ENCODE peak calls at places on chromosome 9, in seven cellular contexts. S is mucosa of descending colon, E is IMR-90, K is astrocyte of the spinal cord, F is activated B cell treated with CpG ODN at 0.5 μM for 24 hours, V is GM23338, P is astrocyte. Z is an unnamed sample.

GRCh38 chr9:127084071-127085039 is 38.1 kb downstream of the ANGPTL2 start:
- DNase-seq in S (no peak), E (no peak), K (no peak), F (no peak), V (no peak), P (no peak), Z (no peak)

GRCh38 chr9:125749951-125750655 is 2.9 kb downstream of the PBX3 start:
- DNase-seq in S (no peak), E (peak), K (peak), F (no peak), V (no peak), P (no peak), Z (no peak)

GRCh38 chr9:88922091-88922490 is 69.2 kb upstream of the S1PR3 start:
- DNase-seq in S (peak), E (no peak), K (no peak), F (no peak), V (no peak), P (no peak), Z (no peak)

GRCh38 chr9:114505187-114506081 is at the start of gene WHRN:
- DNase-seq in S (peak), E (peak), K (peak), F (peak), V (peak), P (peak), Z (peak)

GRCh38 chr9:133067006-133067405 is 5.2 kb downstream of the CEL start:
- DNase-seq in S (no peak), E (no peak), K (no peak), F (no peak), V (no peak), P (no peak), Z (no peak)

GRCh38 chr9:110828148-110828730 is 159.6 kb downstream of the MUSK start:
- DNase-seq in S (peak), E (peak), K (peak), F (no peak), V (peak), P (peak), Z (no peak)

GRCh38 chr9:123343428-123344272 is 12.3 kb upstream of the CRB2 start:
- DNase-seq in S (no peak), E (no peak), K (no peak), F (peak), V (no peak), P (peak), Z (no peak)

GRCh38 chr9:128627906-128628305 is 28.7 kb downstream of the DYNC2I2 start:
- DNase-seq in S (no peak), E (no peak), K (no peak), F (no peak), V (no peak), P (no peak), Z (peak)

GRCh38 chr9:137277329-137278041 is at the start of gene TOR4A:
- DNase-seq in S (peak), E (peak), K (peak), F (peak), V (peak), P (peak), Z (peak)

GRCh38 chr9:113593682-113594281 is 130.3 kb downstream of the RGS3 start:
- DNase-seq in S (peak), E (peak), K (peak), F (no peak), V (peak), P (peak), Z (no peak)

GRCh38 chr9:95317893-95318211 is 343 bp upstream of the FANCC start:
- DNase-seq in S (no peak), E (no peak), K (no peak), F (no peak), V (no peak), P (no peak), Z (no peak)

GRCh38 chr9:31590091-31590490 is 794.4 kb upstream of the ACO1 start:
- DNase-seq in S (no peak), E (no peak), K (peak), F (no peak), V (no peak), P (peak), Z (no peak)

GRCh38 chr9:135848341-135849047 is 58.9 kb downstream of the CAMSAP1 start:
- DNase-seq in S (no peak), E (no peak), K (no peak), F (no peak), V (no peak), P (no peak), Z (no peak)

GRCh38 chr9:105842023-105842644 is 147.8 kb downstream of the TMEM38B start:
- DNase-seq in S (peak), E (peak), K (peak), F (no peak), V (peak), P (peak), Z (no peak)

GRCh38 chr9:89468271-89468960 is 29.5 kb downstream of the SEMA4D start:
- DNase-seq in S (no peak), E (no peak), K (no peak), F (no peak), V (no peak), P (no peak), Z (no peak)

GRCh38 chr9:107176701-107177100 is 106.4 kb upstream of the RAD23B start:
- DNase-seq in S (no peak), E (peak), K (no peak), F (no peak), V (peak), P (no peak), Z (no peak)

GRCh38 chr9:5566054-5566618 is 55.8 kb downstream of the PDCD1LG2 start:
- DNase-seq in S (no peak), E (no peak), K (no peak), F (no peak), V (no peak), P (no peak), Z (no peak)

GRCh38 chr9:129495422-129496186 is 125.3 kb downstream of the C9orf50 start:
- DNase-seq in S (peak), E (peak), K (peak), F (peak), V (peak), P (peak), Z (peak)

GRCh38 chr9:98568234-98568922 is 140.4 kb downstream of the GABBR2 start:
- DNase-seq in S (no peak), E (no peak), K (no peak), F (no peak), V (no peak), P (no peak), Z (no peak)

GRCh38 chr9:5421163-5421562 is 16.6 kb downstream of the PLGRKT start:
- DNase-seq in S (no peak), E (no peak), K (no peak), F (no peak), V (no peak), P (no peak), Z (no peak)

GRCh38 chr9:115849679-115850412 is 303.7 kb upstream of the PAPPA start:
- DNase-seq in S (peak), E (peak), K (peak), F (no peak), V (no peak), P (no peak), Z (no peak)

GRCh38 chr9:91443994-91444392 is 20.4 kb upstream of the NFIL3 start:
- DNase-seq in S (no peak), E (no peak), K (no peak), F (no peak), V (no peak), P (no peak), Z (no peak)

GRCh38 chr9:7780261-7780988 is 19.2 kb downstream of the DMAC1 start:
- DNase-seq in S (no peak), E (peak), K (peak), F (no peak), V (no peak), P (peak), Z (no peak)

GRCh38 chr9:136255896-136256890 is 10.6 kb upstream of the QSOX2 start:
- DNase-seq in S (no peak), E (no peak), K (no peak), F (no peak), V (no peak), P (no peak), Z (no peak)

GRCh38 chr9:109652971-109653370 is 127.0 kb upstream of the PALM2AKAP2 start:
- DNase-seq in S (no peak), E (peak), K (peak), F (no peak), V (peak), P (peak), Z (no peak)

GRCh38 chr9:16625106-16625505 is 245.4 kb downstream of the BNC2 start:
- DNase-seq in S (no peak), E (no peak), K (no peak), F (no peak), V (no peak), P (no peak), Z (no peak)

GRCh38 chr9:126412945-126413344 is 86.3 kb downstream of the MVB12B start:
- DNase-seq in S (no peak), E (no peak), K (no peak), F (no peak), V (no peak), P (no peak), Z (no peak)

GRCh38 chr9:68961587-68961986 is 52.3 kb downstream of the PRKACG start:
- DNase-seq in S (no peak), E (no peak), K (no peak), F (no peak), V (no peak), P (no peak), Z (no peak)

GRCh38 chr9:136237486-136238341 is 7.9 kb downstream of the QSOX2 start:
- DNase-seq in S (no peak), E (no peak), K (no peak), F (no peak), V (no peak), P (no peak), Z (no peak)

GRCh38 chr9:136365775-136366223 is 2.3 kb upstream of the DNLZ start:
- DNase-seq in S (no peak), E (no peak), K (no peak), F (no peak), V (no peak), P (no peak), Z (no peak)

GRCh38 chr9:89670114-89670513 is 65.3 kb downstream of the GADD45G start:
- DNase-seq in S (peak), E (no peak), K (no peak), F (no peak), V (no peak), P (no peak), Z (no peak)

GRCh38 chr9:105064248-105065118 is 136.5 kb upstream of the ABCA1 start:
- DNase-seq in S (peak), E (peak), K (peak), F (no peak), V (peak), P (peak), Z (peak)

GRCh38 chr9:91533382-91533781 is 109.8 kb upstream of the NFIL3 start:
- DNase-seq in S (no peak), E (no peak), K (no peak), F (no peak), V (no peak), P (no peak), Z (no peak)

GRCh38 chr9:131405429-131405828 is 11.5 kb downstream of the PRRC2B start:
- DNase-seq in S (no peak), E (peak), K (peak), F (no peak), V (peak), P (peak), Z (no peak)

GRCh38 chr9:115170674-115171073 is 52.7 kb upstream of the TNC start:
- DNase-seq in S (no peak), E (peak), K (peak), F (no peak), V (no peak), P (peak), Z (no peak)

GRCh38 chr9:30198463-30199309 is 2185.8 kb upstream of the ACO1 start:
- DNase-seq in S (no peak), E (no peak), K (no peak), F (no peak), V (peak), P (no peak), Z (no peak)
- TF ChIP-seq CTCF in S (no peak), E (no peak), K (no peak), F (no peak), V (peak), P (no peak), Z (no peak)

DNA sequence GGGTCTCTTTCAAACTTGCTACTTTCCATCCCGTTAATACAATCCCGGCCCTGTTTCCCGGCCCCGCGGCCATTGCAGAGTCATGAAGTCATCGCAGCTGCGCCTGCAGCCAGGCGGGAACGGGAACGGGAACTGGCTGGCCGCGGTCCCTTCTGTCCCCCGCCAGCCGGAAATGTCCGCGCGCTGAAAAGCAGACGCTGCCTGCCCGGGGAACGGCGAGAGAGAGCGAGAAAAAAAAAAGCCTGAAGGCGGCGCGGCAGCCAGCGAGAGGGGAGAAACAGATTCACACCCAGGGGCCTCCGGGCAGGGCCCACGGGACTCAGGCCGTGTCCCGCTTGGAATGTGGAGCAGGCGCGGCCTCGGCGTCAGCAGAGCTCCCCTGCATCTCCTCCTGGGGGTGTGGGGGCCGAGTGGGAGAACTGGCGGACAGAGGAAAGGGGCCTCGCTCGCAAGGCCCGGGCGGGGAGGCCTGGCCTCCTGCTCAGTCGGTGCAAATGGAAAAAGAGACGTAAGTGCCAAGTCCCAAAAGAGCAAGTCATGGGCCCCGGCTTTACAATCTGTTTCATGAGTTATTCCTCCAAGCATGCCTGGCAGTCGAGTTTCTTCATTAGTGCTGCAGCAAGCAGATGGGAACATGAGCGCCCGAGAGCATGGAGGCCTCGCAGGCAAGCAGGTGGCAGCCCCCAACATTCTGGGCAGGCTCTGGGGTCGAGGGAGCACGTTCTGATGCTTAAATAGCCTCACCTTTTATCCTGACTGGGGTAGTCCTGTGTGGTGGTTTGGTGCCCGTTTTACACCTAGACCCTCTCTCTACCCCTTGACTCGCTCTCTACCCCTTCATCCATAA is 201.3 kb upstream of the GAS1 start:
- DNase-seq in S (peak), E (peak), K (peak), F (no peak), V (peak), P (peak), Z (no peak)
- TF ChIP-seq CTCF in S (no peak), E (peak), K (peak), F (no peak), V (peak), P (no peak), Z (no peak)

DNA sequence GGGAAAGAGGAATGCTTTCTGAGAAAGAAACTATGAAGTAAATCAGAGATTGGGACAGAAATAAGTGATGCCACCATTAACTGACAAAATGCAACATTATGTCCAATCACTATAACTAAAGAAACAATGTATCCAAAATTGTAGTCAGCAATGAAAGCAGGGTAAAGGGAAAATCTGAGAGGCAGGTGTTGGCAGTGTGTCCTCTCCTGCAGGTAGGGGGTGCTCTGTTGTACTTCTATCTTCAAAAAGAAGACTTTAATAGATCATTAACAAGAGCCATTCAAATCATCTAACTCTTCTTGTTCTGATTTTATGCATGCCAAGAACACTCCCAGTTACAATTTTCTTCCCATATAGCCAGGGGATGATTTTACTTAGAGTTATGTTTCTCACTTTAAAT is 1275.7 kb downstream of the PTPRD start:
- DNase-seq in S (no peak), E (no peak), K (no peak), F (no peak), V (peak), P (no peak), Z (no peak)
- TF ChIP-seq CTCF in S (no peak), E (no peak), K (no peak), F (no peak), V (peak), P (no peak), Z (no peak)

GRCh38 chr9:83906144-83906543 is 15.1 kb downstream of the KIF27 start:
- DNase-seq in S (no peak), E (no peak), K (no peak), F (no peak), V (peak), P (no peak), Z (no peak)
- TF ChIP-seq CTCF in S (no peak), E (peak), K (peak), F (no peak), V (peak), P (no peak), Z (no peak)

DNA sequence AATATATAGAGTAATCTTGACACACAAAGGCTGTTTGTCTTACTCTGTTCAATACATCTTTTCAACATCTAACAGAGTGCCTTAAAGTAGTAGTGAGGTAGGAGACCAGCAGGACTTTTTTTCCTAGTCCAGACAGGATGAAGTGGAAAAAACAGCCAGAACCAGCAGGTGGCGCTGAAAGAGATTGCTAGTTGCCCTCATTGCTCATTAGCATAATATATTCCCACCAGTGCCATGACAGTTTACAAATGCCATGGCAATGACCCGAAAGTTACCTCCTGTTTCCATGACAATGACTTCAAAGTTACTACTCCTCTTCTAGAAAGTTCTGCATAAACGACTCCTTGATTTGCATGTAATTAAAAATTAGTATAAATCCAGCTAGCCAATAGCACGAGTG is 387.4 kb downstream of the ACTL7B start:
- DNase-seq in S (peak), E (peak), K (no peak), F (no peak), V (peak), P (no peak), Z (no peak)
- TF ChIP-seq CTCF in S (no peak), E (peak), K (peak), F (no peak), V (peak), P (peak), Z (peak)